ENCODE peak calls at places on chromosomes 6 and 20, in ten cellular contexts. O, Z, K, U, D, C, B, W, Y and P are unnamed samples.

GRCh38 chr6:20711518-20711917 is 177.3 kb downstream of the CDKAL1 start:
- DNase-seq in O (no peak), Z (no peak), K (no peak), U (no peak), D (no peak), C (no peak), B (no peak), W (no peak), Y (no peak), P (no peak)

GRCh38 chr20:13649548-13649947 is 10.8 kb upstream of the TASP1 start:
- DNase-seq in O (peak), Z (peak), K (peak), U (peak), D (peak), C (no peak), B (no peak), W (no peak), Y (no peak), P (no peak)

GRCh38 chr6:81878479-81878878 is 126.0 kb upstream of the TENT5A start:
- DNase-seq in O (no peak), Z (no peak), K (no peak), U (no peak), D (no peak), C (no peak), B (no peak), W (no peak), Y (no peak), P (no peak)

GRCh38 chr6:3929281-3929798 is 80.2 kb downstream of the FAM50B start:
- DNase-seq in O (no peak), Z (peak), K (no peak), U (no peak), D (peak), C (no peak), B (no peak), W (no peak), Y (no peak), P (no peak)

GRCh38 chr20:50580016-50580747 is 70.0 kb downstream of the PTPN1 start:
- DNase-seq in O (peak), Z (peak), K (peak), U (peak), D (peak), C (peak), B (no peak), W (no peak), Y (peak), P (peak)

GRCh38 chr20:51322164-51322707 is 220.3 kb downstream of the NFATC2 start:
- DNase-seq in O (no peak), Z (no peak), K (no peak), U (no peak), D (no peak), C (peak), B (no peak), W (no peak), Y (no peak), P (no peak)

GRCh38 chr6:158381214-158381613 is 68.9 kb downstream of the TULP4 start:
- DNase-seq in O (no peak), Z (no peak), K (no peak), U (no peak), D (no peak), C (no peak), B (no peak), W (no peak), Y (no peak), P (no peak)

GRCh38 chr6:112235956-112236355 is 18.4 kb downstream of the LAMA4 start:
- DNase-seq in O (no peak), Z (no peak), K (no peak), U (no peak), D (no peak), C (no peak), B (no peak), W (no peak), Y (no peak), P (no peak)

GRCh38 chr6:65199121-65199520 is 507.9 kb downstream of the EYS start:
- DNase-seq in O (no peak), Z (no peak), K (no peak), U (no peak), D (no peak), C (no peak), B (no peak), W (no peak), Y (no peak), P (no peak)

GRCh38 chr6:165562421-165563090 is 100.5 kb downstream of the PDE10A start:
- DNase-seq in O (no peak), Z (no peak), K (no peak), U (no peak), D (no peak), C (no peak), B (no peak), W (no peak), Y (no peak), P (no peak)

GRCh38 chr6:136791296-136792065 is 796 bp downstream of the MAP3K5 start:
- DNase-seq in O (peak), Z (peak), K (peak), U (peak), D (peak), C (peak), B (no peak), W (peak), Y (peak), P (peak)

GRCh38 chr20:17617212-17617867 is 47.5 kb downstream of the DSTN start:
- DNase-seq in O (no peak), Z (peak), K (peak), U (peak), D (peak), C (peak), B (peak), W (no peak), Y (no peak), P (peak)

GRCh38 chr20:1330075-1330830 is 1.3 kb upstream of the SDCBP2 start:
- DNase-seq in O (peak), Z (peak), K (peak), U (peak), D (peak), C (no peak), B (no peak), W (no peak), Y (peak), P (no peak)

GRCh38 chr6:166633732-166634535 is 6.9 kb upstream of the RPS6KA2 start:
- DNase-seq in O (peak), Z (no peak), K (no peak), U (no peak), D (no peak), C (no peak), B (no peak), W (no peak), Y (no peak), P (peak)

GRCh38 chr6:149909701-149910470 is 12.0 kb upstream of the RAET1E start:
- DNase-seq in O (no peak), Z (no peak), K (no peak), U (no peak), D (no peak), C (no peak), B (no peak), W (no peak), Y (no peak), P (no peak)

GRCh38 chr6:129162605-129163004 is 279.7 kb downstream of the LAMA2 start:
- DNase-seq in O (no peak), Z (no peak), K (no peak), U (no peak), D (no peak), C (no peak), B (no peak), W (no peak), Y (no peak), P (no peak)

GRCh38 chr6:109186012-109186411 is 90.7 kb downstream of the CEP57L1 start:
- DNase-seq in O (no peak), Z (no peak), K (no peak), U (no peak), D (no peak), C (no peak), B (no peak), W (no peak), Y (no peak), P (no peak)

GRCh38 chr6:113719056-113719455 is 138.1 kb upstream of the MARCKS start:
- DNase-seq in O (no peak), Z (no peak), K (no peak), U (peak), D (no peak), C (no peak), B (no peak), W (no peak), Y (no peak), P (no peak)

GRCh38 chr6:113120214-113120576 is 737.0 kb upstream of the MARCKS start:
- DNase-seq in O (no peak), Z (no peak), K (no peak), U (no peak), D (no peak), C (no peak), B (no peak), W (no peak), Y (no peak), P (peak)

GRCh38 chr6:123771126-123771525 is 32.5 kb upstream of the NKAIN2 start:
- DNase-seq in O (no peak), Z (no peak), K (no peak), U (no peak), D (no peak), C (no peak), B (no peak), W (no peak), Y (no peak), P (no peak)

GRCh38 chr6:150403458-150404245 is 34.8 kb downstream of the IYD start:
- DNase-seq in O (no peak), Z (no peak), K (no peak), U (no peak), D (no peak), C (no peak), B (no peak), W (no peak), Y (no peak), P (no peak)

GRCh38 chr6:36126553-36127458 is 3.5 kb upstream of the MAPK13 start:
- DNase-seq in O (no peak), Z (no peak), K (no peak), U (no peak), D (no peak), C (no peak), B (no peak), W (no peak), Y (no peak), P (no peak)

GRCh38 chr20:63321148-63321831 is 28.3 kb downstream of the COL20A1 start:
- DNase-seq in O (no peak), Z (peak), K (peak), U (no peak), D (peak), C (peak), B (no peak), W (no peak), Y (peak), P (no peak)

GRCh38 chr6:9499709-9500108 is 915.2 kb downstream of the TFAP2A start:
- DNase-seq in O (no peak), Z (no peak), K (no peak), U (no peak), D (no peak), C (no peak), B (no peak), W (no peak), Y (no peak), P (no peak)

GRCh38 chr6:139473239-139473701 is 98.8 kb upstream of the CITED2 start:
- DNase-seq in O (peak), Z (peak), K (no peak), U (no peak), D (peak), C (no peak), B (no peak), W (no peak), Y (no peak), P (no peak)

GRCh38 chr6:108260126-108260808 is 573 bp downstream of the SNX3 start:
- DNase-seq in O (peak), Z (no peak), K (no peak), U (peak), D (peak), C (peak), B (no peak), W (no peak), Y (no peak), P (no peak)

GRCh38 chr6:19368511-19368910 is 468.7 kb upstream of the ID4 start:
- DNase-seq in O (no peak), Z (no peak), K (no peak), U (no peak), D (no peak), C (no peak), B (no peak), W (no peak), Y (no peak), P (no peak)

GRCh38 chr6:53796451-53796780 is 1.6 kb downstream of the LRRC1 start:
- DNase-seq in O (no peak), Z (no peak), K (no peak), U (no peak), D (no peak), C (no peak), B (no peak), W (no peak), Y (no peak), P (no peak)

GRCh38 chr6:27237089-27237723 is 10.3 kb upstream of the PRSS16 start:
- DNase-seq in O (no peak), Z (no peak), K (no peak), U (peak), D (no peak), C (no peak), B (no peak), W (no peak), Y (no peak), P (peak)

GRCh38 chr6:112413805-112414204 is 66.7 kb downstream of the RFPL4B start:
- DNase-seq in O (no peak), Z (no peak), K (no peak), U (no peak), D (no peak), C (no peak), B (no peak), W (no peak), Y (no peak), P (no peak)

GRCh38 chr20:2353231-2353630 is 27.5 kb upstream of the TGM6 start:
- DNase-seq in O (no peak), Z (no peak), K (no peak), U (no peak), D (no peak), C (no peak), B (no peak), W (no peak), Y (no peak), P (peak)

GRCh38 chr20:54368578-54368977 is 106.8 kb upstream of the DOK5 start:
- DNase-seq in O (no peak), Z (no peak), K (no peak), U (no peak), D (no peak), C (no peak), B (no peak), W (no peak), Y (no peak), P (no peak)

GRCh38 chr6:90611543-90611864 is 24.6 kb upstream of the MAP3K7 start:
- DNase-seq in O (no peak), Z (no peak), K (no peak), U (no peak), D (no peak), C (no peak), B (no peak), W (no peak), Y (no peak), P (no peak)

GRCh38 chr20:31630187-31630790 is 7.4 kb upstream of the COX4I2 start:
- DNase-seq in O (no peak), Z (no peak), K (no peak), U (no peak), D (no peak), C (no peak), B (no peak), W (no peak), Y (no peak), P (no peak)

GRCh38 chr6:140319209-140319608 is 944.8 kb upstream of the CITED2 start:
- DNase-seq in O (no peak), Z (no peak), K (no peak), U (no peak), D (no peak), C (no peak), B (no peak), W (no peak), Y (no peak), P (no peak)

GRCh38 chr6:162068340-162068739 is 659.2 kb downstream of the PRKN start:
- DNase-seq in O (no peak), Z (no peak), K (no peak), U (no peak), D (no peak), C (no peak), B (no peak), W (no peak), Y (no peak), P (no peak)

GRCh38 chr20:33559212-33559611 is 69.3 kb downstream of the CBFA2T2 start:
- DNase-seq in O (no peak), Z (no peak), K (no peak), U (no peak), D (no peak), C (no peak), B (no peak), W (no peak), Y (no peak), P (no peak)

GRCh38 chr20:33559994-33560393 is 70.1 kb downstream of the CBFA2T2 start:
- DNase-seq in O (no peak), Z (no peak), K (no peak), U (no peak), D (no peak), C (no peak), B (no peak), W (no peak), Y (no peak), P (no peak)

GRCh38 chr20:33563788-33564187 is 73.9 kb downstream of the CBFA2T2 start:
- DNase-seq in O (no peak), Z (no peak), K (no peak), U (no peak), D (no peak), C (no peak), B (no peak), W (no peak), Y (no peak), P (no peak)

GRCh38 chr20:33558348-33559144 is 68.7 kb downstream of the CBFA2T2 start:
- DNase-seq in O (no peak), Z (no peak), K (no peak), U (no peak), D (no peak), C (no peak), B (no peak), W (no peak), Y (no peak), P (no peak)

GRCh38 chr20:33561981-33562601 is 72.2 kb downstream of the CBFA2T2 start:
- DNase-seq in O (peak), Z (peak), K (peak), U (peak), D (peak), C (peak), B (peak), W (no peak), Y (peak), P (no peak)
- H3K27ac ChIP-seq in O (no peak), Z (peak), K (peak), U (peak), D (peak), C (peak), B (peak), W (peak), Y (no peak), P (no peak)

GRCh38 chr6:116220172-116220571 is 33.7 kb downstream of the TSPYL4 start:
- DNase-seq in O (no peak), Z (no peak), K (peak), U (no peak), D (no peak), C (no peak), B (no peak), W (no peak), Y (no peak), P (no peak)

GRCh38 chr6:116217069-116217468 is 36.8 kb downstream of the TSPYL4 start:
- DNase-seq in O (no peak), Z (no peak), K (no peak), U (no peak), D (no peak), C (peak), B (no peak), W (no peak), Y (no peak), P (peak)

GRCh38 chr6:116218866-116219265 is 35.0 kb downstream of the TSPYL4 start:
- DNase-seq in O (no peak), Z (no peak), K (no peak), U (no peak), D (no peak), C (no peak), B (no peak), W (no peak), Y (no peak), P (no peak)

GRCh38 chr6:116215414-116215813 is 38.5 kb downstream of the TSPYL4 start:
- DNase-seq in O (no peak), Z (no peak), K (no peak), U (no peak), D (no peak), C (no peak), B (no peak), W (no peak), Y (no peak), P (no peak)

DNA sequence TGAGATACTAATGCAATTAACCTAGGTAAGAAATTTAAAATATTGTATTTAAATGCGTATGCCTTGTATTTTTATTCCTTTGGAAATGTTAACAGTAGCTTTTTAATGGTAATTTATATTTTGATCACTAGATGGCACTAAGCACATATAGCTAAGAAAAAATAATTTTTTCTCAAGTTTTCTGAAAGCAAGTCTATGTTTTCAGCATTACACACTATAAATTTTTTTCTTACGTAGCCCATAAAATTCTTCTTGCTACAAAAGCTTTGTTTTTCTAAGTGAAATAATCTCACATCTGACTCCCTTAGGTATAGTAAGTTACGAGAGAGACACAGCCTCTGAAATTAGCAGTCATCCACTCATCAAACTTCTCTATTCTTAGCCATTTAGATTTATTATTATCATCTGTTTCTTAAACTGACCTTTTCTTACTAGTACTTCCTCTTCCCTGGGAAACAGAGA is 35.7 kb downstream of the TSPYL4 start:
- DNase-seq in O (no peak), Z (no peak), K (no peak), U (no peak), D (no peak), C (no peak), B (no peak), W (no peak), Y (no peak), P (no peak)
- TF ChIP-seq CTCF in O (peak), Z (peak), K (peak), U (peak), D (peak), C (peak), B (no peak), W (peak), Y (peak), P (peak)

GRCh38 chr6:15329154-15329781 is 83.4 kb downstream of the JARID2 start:
- DNase-seq in O (no peak), Z (no peak), K (no peak), U (no peak), D (no peak), C (no peak), B (no peak), W (no peak), Y (no peak), P (no peak)
- H3K27ac ChIP-seq in O (no peak), Z (no peak), K (no peak), U (no peak), D (no peak), C (no peak), B (no peak), W (no peak), Y (peak), P (no peak)

GRCh38 chr6:44133003-44133931 is 5.9 kb downstream of the TMEM63B start:
- DNase-seq in O (no peak), Z (peak), K (peak), U (peak), D (peak), C (peak), B (peak), W (no peak), Y (no peak), P (peak)
- TF ChIP-seq CTCF in O (no peak), Z (no peak), K (no peak), U (no peak), D (no peak), C (no peak), B (no peak), W (no peak), Y (no peak), P (no peak)

DNA sequence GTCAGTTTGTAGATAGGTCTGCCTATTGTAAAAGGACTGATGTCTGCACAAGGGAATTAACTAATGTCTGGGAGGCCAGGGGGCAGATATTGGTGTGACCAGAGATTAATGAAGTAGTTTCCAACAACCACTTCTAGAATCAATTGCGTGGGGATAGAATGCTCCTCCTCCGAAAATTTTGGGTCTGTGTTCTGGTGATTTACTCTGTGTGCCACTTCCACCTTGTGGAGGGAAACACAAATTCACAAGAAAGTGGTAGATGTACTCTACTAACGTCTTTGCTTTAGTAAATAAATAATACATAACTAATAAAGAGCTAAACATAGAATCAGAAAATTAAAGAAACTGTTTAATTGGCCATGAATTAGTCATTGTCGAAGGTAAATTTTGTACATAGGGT is 25.5 kb downstream of the TMEM14A start:
- DNase-seq in O (no peak), Z (no peak), K (no peak), U (no peak), D (no peak), C (no peak), B (no peak), W (no peak), Y (no peak), P (no peak)
- H3K27ac ChIP-seq in O (no peak), Z (no peak), K (no peak), U (no peak), D (no peak), C (no peak), B (no peak), W (no peak), Y (no peak), P (no peak)

DNA sequence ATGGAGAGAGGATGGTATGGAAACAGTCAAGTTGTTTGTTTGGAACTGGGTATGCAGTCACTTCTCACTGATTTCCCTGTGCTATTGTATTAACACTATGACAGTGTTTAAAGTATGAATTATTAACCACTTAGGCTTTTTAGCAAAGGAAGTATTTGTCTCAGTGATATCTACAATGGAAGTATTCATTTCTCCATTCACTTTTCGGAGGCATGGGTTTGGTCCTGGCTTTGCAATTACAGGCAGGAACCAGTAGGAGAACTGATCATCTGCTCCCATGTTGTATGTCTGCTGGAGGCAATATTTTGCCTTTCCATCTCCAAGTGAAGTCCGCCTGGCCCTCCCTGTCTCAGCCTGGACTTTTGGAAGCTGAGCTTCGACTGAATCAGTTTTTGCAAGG is 30.6 kb upstream of the EXOC2 start:
- DNase-seq in O (no peak), Z (no peak), K (no peak), U (no peak), D (no peak), C (no peak), B (no peak), W (no peak), Y (no peak), P (no peak)
- TF ChIP-seq CTCF in O (no peak), Z (no peak), K (no peak), U (no peak), D (no peak), C (peak), B (no peak), W (no peak), Y (no peak), P (no peak)